ENCODE peak calls at places on chromosomes 13 and 19, in four cellular contexts. J, W, I and N are unnamed samples.

GRCh38 chr19:39154626-39155100 is 29.1 kb downstream of the PAK4 start:
- DNase-seq in J (no peak), W (peak; percentile 38), I (peak; percentile 78), N (peak; percentile 83)

GRCh38 chr19:1851581-1852293 is 3.5 kb upstream of the REXO1 start:
- DNase-seq in J (no peak), W (no peak), I (peak; percentile 76), N (no peak)

GRCh38 chr19:41341669-41342490 is 11.8 kb downstream of the TGFB1 start:
- DNase-seq in I (peak; percentile 65), W (no peak), J (no peak), N (peak; percentile 72)

GRCh38 chr19:51018745-51019543 is 565 bp downstream of the KLK10 start:
- DNase-seq in I (peak; percentile 73), J (no peak), W (no peak), N (peak; percentile 82)

GRCh38 chr13:49936943-49937273 is 768 bp upstream of the SPRYD7 start:
- DNase-seq in J (no peak), I (peak; percentile 60), W (no peak), N (peak; percentile 73)

GRCh38 chr13:114004416-114005205 is 30.7 kb upstream of the C13orf46 start:
- DNase-seq in J (peak; percentile 78), W (no peak), I (no peak), N (no peak)

GRCh38 chr13:39376088-39376487 is 226.9 kb downstream of the LHFPL6 start:
- DNase-seq in J (no peak), W (no peak), I (no peak), N (no peak)

GRCh38 chr19:51830263-51830662 is 35.3 kb downstream of the FPR3 start:
- DNase-seq in J (no peak), W (no peak), I (no peak), N (no peak)

GRCh38 chr13:94339116-94339687 is 140.3 kb downstream of the DCT start:
- DNase-seq in W (no peak), J (no peak), I (no peak), N (no peak)

GRCh38 chr19:6457958-6458694 is 1.5 kb downstream of the SLC25A23 start:
- DNase-seq in W (no peak), J (no peak), I (no peak), N (no peak)

GRCh38 chr13:46495647-46496046 is 57.3 kb upstream of the LRCH1 start:
- DNase-seq in I (no peak), J (peak; percentile 33), W (no peak), N (no peak)

GRCh38 chr13:95920485-95920884 is 132.7 kb downstream of the UGGT2 start:
- DNase-seq in J (peak; percentile 32), I (no peak), W (no peak), N (no peak)

DNA sequence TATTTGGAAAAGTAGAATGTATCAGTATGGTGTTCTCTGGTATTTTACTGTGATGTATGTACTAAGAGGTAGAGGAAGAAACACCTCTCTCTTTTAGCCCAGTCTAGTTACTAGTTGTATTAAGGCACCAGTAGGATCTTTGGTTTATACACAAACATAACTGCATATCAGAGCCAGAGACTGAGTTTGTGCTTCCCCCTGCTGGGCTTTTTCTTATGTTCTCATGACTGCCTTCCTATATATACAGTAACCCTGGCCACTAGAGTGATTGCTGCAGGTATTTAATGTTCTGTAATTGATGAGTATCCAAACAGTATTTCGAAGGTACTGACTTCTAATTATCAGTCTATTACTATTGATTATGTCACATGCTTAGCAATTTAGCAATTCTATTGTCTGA is 202.5 kb upstream of the KLHL1 start:
- DNase-seq in W (peak; percentile 26), J (peak; percentile 66), I (peak; percentile 79), N (peak; percentile 66)
- TF ChIP-seq CTCF in W (peak; percentile 21), J (peak; percentile 55), I (peak; percentile 70), N (peak; percentile 78)

GRCh38 chr19:46021531-46022041 is 1.3 kb downstream of the PGLYRP1 start:
- DNase-seq in J (no peak), I (peak; percentile 70), W (no peak), N (peak; percentile 58)
- TF ChIP-seq CTCF in J (no peak), I (peak; percentile 47), W (no peak), N (peak; percentile 36)

DNA sequence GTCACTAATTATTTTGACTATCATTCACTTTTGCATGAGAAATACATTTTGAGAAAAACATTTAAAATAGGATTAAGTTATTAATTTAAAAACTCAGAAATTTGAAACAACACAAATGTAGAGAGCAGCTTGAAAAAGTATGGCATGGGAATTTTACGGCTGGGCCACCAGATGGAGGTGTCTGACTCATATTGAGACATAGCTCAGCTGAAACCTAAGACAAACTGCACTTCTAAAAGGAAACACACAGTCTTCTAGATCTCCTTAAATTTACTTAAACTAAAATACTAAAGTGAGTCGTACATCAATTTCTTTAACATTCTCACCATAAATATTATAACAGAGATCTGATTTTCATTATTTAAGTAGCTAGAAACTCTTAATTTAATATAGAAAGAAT is 41.9 kb upstream of the POSTN start:
- DNase-seq in W (no peak), I (peak; percentile 57), J (peak; percentile 80), N (no peak)
- TF ChIP-seq CTCF in W (no peak), I (peak; percentile 60), J (peak; percentile 68), N (peak; percentile 84)

DNA sequence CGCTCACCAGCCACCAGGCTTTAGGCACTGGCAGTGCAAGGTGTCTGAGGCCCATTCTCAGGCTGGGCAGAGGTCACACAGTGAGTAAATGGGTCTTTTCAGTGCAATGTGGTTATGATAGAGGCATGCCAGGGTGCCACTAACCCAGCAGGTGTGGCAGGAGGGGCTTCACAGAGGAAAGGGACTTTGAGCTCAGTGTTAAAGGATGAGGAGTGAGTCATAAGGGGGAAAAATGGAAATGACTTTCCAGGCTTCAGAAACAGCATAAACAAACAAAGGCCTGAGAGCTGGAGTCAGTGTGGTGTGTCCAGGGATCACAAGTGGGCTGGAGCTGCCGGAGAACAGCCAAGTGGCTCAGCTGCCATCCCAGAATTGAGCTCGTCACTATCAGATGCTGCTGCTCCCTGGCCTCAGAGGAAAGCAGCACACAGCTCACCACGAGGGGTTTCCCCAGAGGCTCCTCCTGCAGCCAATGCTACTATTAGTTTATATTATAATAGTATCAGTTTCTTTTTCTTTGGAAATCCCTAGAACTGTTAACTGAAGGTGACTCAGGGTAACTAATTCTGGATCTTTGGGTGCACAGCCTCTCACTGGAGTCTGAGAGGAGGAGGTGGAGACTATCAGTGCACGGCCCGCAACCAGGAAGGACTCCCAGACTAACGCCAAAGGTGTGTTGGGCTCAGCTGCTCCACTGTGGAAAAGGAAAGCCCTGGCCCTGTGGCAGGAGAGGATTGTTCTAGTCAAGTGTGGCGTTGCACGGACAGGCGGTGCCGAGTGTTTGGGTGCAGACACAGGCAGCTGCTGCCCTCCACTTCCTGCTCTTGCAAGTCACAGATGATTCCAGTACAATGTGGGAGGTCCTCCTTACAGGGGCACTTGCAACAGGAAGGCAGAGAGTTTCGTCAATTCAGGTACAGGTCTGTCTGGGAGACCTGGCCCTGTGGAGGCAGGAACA is 39.5 kb downstream of the DHRS12 start:
- DNase-seq in J (peak; percentile 74), W (no peak), I (no peak), N (no peak)
- TF ChIP-seq CTCF in J (no peak), W (no peak), I (no peak), N (no peak)

GRCh38 chr19:15977193-15977592 is 28.4 kb downstream of the OR10H4 start:
- DNase-seq in I (no peak), J (no peak), W (no peak), N (no peak)

GRCh38 chr19:15971217-15971616 is 22.4 kb downstream of the OR10H4 start:
- DNase-seq in W (peak; percentile 3), I (no peak), J (no peak), N (no peak)
- TF ChIP-seq CTCF in W (no peak), I (no peak), J (no peak), N (no peak)

GRCh38 chr19:33133438-33134031 is 1.6 kb downstream of the WDR88 start:
- DNase-seq in J (peak; percentile 1), W (no peak), I (peak; percentile 51), N (peak; percentile 69)

GRCh38 chr19:33130433-33130832 is 1.5 kb upstream of the WDR88 start:
- DNase-seq in W (no peak), J (no peak), I (no peak), N (no peak)

GRCh38 chr19:33132021-33132420 is at the start of gene WDR88:
- DNase-seq in W (no peak), J (no peak), I (peak; percentile 42), N (no peak)

GRCh38 chr19:33132425-33132824 is 511 bp downstream of the WDR88 start:
- DNase-seq in J (no peak), W (no peak), I (peak; percentile 70), N (peak; percentile 74)

GRCh38 chr19:33134571-33135041 is 2.7 kb downstream of the WDR88 start:
- DNase-seq in J (no peak), W (no peak), I (peak; percentile 71), N (peak; percentile 80)
- TF ChIP-seq CTCF in J (no peak), W (no peak), I (peak; percentile 26), N (peak; percentile 49)

GRCh38 chr13:92173254-92173653 is 774.8 kb downstream of the GPC5 start:
- DNase-seq in J (no peak), I (no peak), W (no peak), N (no peak)

GRCh38 chr13:92172191-92172590 is 773.8 kb downstream of the GPC5 start:
- DNase-seq in J (peak; percentile 26), W (no peak), I (no peak), N (no peak)

GRCh38 chr13:92175330-92175729 is 776.9 kb downstream of the GPC5 start:
- DNase-seq in I (peak; percentile 67), W (no peak), J (peak; percentile 82), N (peak; percentile 51)
- TF ChIP-seq CTCF in I (peak; percentile 58), W (no peak), J (peak; percentile 64), N (peak; percentile 78)

GRCh38 chr19:10135551-10136334 is 16.0 kb upstream of the EIF3G start:
- DNase-seq in J (no peak), W (no peak), I (no peak), N (no peak)

GRCh38 chr19:10137751-10138682 is 18.3 kb upstream of the EIF3G start:
- DNase-seq in J (no peak), I (no peak), W (no peak), N (no peak)

GRCh38 chr19:10136936-10137335 is 17.2 kb upstream of the EIF3G start:
- DNase-seq in W (no peak), J (no peak), I (no peak), N (no peak)

GRCh38 chr19:10132848-10133350 is 13.2 kb upstream of the EIF3G start:
- DNase-seq in J (no peak), W (no peak), I (no peak), N (no peak)

GRCh38 chr19:10134040-10134439 is 14.3 kb upstream of the EIF3G start:
- DNase-seq in W (no peak), J (no peak), I (no peak), N (no peak)
- TF ChIP-seq CTCF in W (no peak), J (no peak), I (no peak), N (no peak)

DNA sequence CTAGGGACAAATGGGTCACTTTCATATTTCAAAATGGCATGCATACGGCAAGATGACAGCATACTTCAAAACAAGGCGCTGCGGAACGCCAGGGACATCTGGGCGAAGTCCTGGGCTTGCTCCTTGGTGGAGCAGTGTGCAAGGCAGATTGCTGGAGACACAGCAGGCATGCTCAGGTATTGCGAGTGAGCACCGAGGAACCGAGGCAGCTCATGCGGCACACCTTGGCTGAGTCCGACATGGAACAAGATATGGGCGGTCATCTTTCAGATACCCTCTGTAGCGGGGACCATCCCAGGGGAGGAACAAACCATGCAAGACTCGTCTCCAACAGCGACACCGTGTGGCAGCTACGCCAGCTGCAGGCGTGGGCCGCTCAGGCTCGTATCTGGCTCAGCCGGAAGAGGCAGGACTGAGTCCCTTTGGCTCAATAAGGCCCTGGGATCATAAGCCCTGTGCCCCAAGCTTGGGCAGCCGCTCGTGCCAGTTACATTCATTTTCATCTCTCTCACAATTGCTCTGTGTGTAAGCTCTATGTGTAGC is 112.4 kb downstream of the NUFIP1 start:
- DNase-seq in W (peak; percentile 12), I (peak; percentile 88), J (no peak), N (peak; percentile 96)
- TF ChIP-seq CTCF in W (no peak), I (peak; percentile 98), J (peak; percentile 43), N (peak; percentile 96)